ENCODE peak calls at places on chromosomes 7 and 10, in four cellular contexts. X is lung, B is GM23248, Q is endothelial cell of umbilical vein. Z is an unnamed sample.
A peak's percentile ranks its signal among the peaks of the same experiment; 100 is the strongest.

GRCh38 chr7:117825132-117825531 is 48.1 kb downstream of the CTTNBP2 start:
- DNase-seq in X (no peak), B (peak; percentile 17), Q (no peak), Z (no peak)

GRCh38 chr10:113036636-113037035 is 86.6 kb downstream of the TCF7L2 start:
- DNase-seq in X (no peak), B (no peak), Q (peak; percentile 65), Z (no peak)

GRCh38 chr10:132066186-132066585 is 440 bp downstream of the JAKMIP3 start:
- DNase-seq in X (no peak), B (peak; percentile 51), Q (no peak), Z (no peak)

GRCh38 chr7:101622609-101623178 is 6.4 kb downstream of the MYL10 start:
- DNase-seq in X (no peak), B (no peak), Q (no peak), Z (no peak)

GRCh38 chr10:46548781-46549090 is 7.7 kb downstream of the GPRIN2 start:
- DNase-seq in X (no peak), B (no peak), Q (no peak), Z (no peak)

GRCh38 chr7:24408798-24409428 is 124.9 kb downstream of the NPY start:
- DNase-seq in X (no peak), B (no peak), Q (no peak), Z (no peak)

GRCh38 chr10:52744057-52744819 is 28.3 kb downstream of the MBL2 start:
- DNase-seq in X (no peak), B (no peak), Q (no peak), Z (no peak)

GRCh38 chr10:132377326-132377725 is 19.7 kb upstream of the PWWP2B start:
- DNase-seq in X (no peak), B (no peak), Q (no peak), Z (no peak)

GRCh38 chr7:118195837-118196474 is 12.0 kb downstream of the LSM8 start:
- DNase-seq in X (peak; percentile 52), B (peak; percentile 81), Q (peak; percentile 68), Z (peak; percentile 69)

GRCh38 chr7:143383642-143383957 is 2.5 kb downstream of the ZYX start:
- DNase-seq in X (no peak), B (peak; percentile 20), Q (no peak), Z (no peak)
- H3K4me1 ChIP-seq in X (peaks cover 15% of the 10 kb centered on the region), B (peaks cover 38% of the 10 kb centered on the region), Q (peaks cover 64% of the 10 kb centered on the region), Z (peaks cover 7% of the 10 kb centered on the region)

GRCh38 chr7:83419013-83419412 is 229.9 kb downstream of the SEMA3E start:
- DNase-seq in X (no peak), B (no peak), Q (no peak), Z (no peak)
- H3K4me1 ChIP-seq in X (no peaks in the 10 kb centered on the region), B (no peaks in the 10 kb centered on the region), Q (no peaks in the 10 kb centered on the region), Z (no peaks in the 10 kb centered on the region)

DNA sequence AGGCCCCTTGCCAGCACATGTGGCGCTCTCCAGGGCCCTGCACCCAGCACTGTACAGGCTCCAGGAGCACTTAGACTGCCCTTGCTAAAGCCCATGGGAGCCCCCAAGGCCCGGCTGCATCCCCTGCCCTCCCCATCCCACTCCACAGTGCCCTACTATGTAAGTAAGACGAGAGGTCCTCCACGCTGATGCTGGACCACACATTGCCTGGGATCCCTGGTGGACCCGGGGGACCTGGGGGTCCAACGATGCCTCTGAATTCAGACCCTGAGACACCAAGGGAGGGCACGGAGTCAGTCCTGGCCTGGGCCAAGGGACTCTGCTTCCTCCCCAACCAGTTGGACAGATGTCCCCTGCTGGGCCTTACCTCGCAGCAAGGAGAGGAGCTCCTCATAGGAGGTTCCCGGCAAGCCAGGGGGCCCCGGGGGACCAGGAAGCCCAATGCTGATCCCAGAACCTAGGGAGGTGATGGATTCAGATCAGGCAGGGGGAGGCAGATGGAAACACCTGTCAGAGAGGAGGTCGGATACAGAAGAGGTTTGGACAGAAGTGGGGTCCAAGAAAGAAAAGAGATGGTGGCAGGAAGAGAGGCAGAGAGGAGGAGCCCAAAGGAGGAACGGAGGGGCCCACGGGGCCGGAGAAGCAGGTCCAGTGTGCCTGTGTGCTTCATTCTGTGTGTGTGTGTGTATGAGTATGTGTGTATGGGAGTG is 50.4 kb downstream of the COL17A1 start:
- DNase-seq in X (no peak), B (no peak), Q (no peak), Z (no peak)
- H3K4me1 ChIP-seq in X (no peaks in the 10 kb centered on the region), B (no peaks in the 10 kb centered on the region), Q (no peaks in the 10 kb centered on the region), Z (no peaks in the 10 kb centered on the region)

DNA sequence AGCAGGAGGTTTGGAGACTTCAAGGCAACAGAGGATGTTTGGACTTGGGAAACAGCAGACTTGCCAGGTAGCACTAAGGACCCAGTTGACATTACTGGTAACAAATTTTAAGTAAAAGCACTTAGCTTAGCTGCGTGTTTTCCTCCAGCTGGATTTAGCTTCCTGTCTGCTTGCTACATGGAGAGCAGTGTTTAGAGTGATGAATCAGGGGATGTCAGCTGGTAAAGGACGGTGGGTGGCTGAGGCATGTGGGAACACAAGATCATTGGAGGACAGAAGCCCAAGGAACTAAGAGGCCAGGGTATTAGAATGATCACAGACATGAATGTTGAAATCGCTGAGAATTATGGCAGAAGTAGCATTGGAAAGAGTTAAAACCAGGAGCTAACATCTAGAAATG is 34.2 kb downstream of the CALD1 start:
- DNase-seq in X (no peak), B (peak; percentile 60), Q (peak; percentile 87), Z (no peak)
- H3K4me1 ChIP-seq in X (peaks cover 40% of the 10 kb centered on the region), B (peaks cover 76% of the 10 kb centered on the region), Q (peaks cover 46% of the 10 kb centered on the region), Z (no peaks in the 10 kb centered on the region)

DNA sequence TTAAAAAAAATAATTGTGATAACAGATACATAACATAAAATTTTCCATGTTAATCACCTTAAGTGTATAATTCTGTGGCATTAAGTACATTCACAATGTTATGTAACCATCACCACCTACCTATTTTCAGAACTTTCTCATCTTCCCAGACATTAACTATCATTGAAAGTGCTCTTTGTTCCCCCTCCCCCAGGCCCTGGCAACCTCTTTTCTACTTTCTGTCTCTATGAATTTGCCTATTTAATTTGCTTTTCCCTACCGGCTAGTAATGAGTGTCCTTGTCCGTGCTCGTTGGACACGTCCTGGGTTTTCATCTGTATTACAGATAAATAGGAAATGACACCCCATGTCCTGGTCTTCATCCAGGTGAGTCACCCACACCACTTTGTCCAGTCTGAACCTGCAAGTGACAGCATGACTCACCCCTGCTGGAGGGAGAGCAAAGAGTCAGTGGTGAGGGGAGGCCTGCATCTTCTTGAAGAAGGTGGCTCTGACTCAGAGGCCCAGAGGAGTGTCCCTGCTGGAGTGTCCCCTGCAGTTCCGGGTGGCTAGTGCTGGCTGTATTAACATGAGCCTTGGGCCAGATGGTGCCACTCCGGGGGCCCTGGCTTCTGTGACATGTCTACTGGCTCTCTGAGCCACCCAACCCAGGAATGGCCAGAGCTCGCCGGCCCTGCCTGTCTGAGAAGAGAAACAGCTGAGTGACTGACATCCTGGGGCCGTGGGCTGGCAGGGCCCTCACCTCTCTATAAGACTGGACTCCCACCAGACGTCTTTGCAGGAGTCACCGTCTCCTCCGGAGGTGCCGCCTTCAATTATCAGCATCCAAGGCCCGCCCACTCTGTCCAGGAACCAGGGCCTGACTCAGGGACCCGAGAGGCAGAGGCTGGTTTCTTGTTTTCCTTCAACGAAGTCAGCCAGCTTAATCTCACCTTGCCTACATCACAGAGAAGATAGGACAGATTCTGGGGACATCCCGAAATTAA is 503.2 kb upstream of the MKI67 start:
- DNase-seq in X (no peak), B (peak; percentile 68), Q (no peak), Z (no peak)
- H3K4me1 ChIP-seq in X (no peaks in the 10 kb centered on the region), B (peaks cover 14% of the 10 kb centered on the region), Q (no peaks in the 10 kb centered on the region), Z (peaks cover 5% of the 10 kb centered on the region)

DNA sequence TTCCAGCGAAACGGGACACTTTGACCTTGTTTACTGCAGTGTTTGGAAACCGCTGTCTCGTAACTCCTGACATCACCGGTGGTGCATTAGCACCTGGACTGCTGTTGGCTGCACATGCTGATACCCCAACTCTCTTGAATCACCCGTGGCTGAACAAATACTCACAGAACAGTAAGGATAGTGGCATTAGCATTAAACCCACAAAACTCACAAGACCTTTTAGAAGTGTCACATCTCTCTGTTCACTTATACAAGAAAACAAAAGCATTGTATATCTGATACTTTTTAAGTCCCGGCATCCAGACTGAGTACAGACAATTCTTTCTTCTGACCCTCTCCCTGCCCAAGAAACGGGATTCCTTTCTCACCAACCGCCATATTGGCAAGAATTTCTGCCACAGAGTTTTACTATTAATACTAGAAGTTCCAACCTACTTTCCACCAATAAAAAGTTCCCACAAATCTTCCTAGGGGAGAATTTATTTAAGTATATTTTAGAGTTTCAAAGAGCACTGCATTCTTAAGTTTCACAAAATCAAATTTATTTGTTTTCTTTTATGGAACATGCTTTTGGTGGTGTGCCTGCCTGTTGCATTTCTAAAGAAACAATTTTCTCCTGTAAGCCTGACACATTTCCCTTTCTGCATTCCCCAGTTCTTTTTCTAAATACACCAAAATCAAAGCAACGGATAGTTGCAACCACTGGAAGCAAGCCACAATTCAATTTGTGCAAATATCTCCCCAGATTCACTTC is 208.4 kb upstream of the KLF14 start:
- DNase-seq in X (no peak), B (no peak), Q (peak; percentile 31), Z (no peak)
- H3K4me1 ChIP-seq in X (peaks cover 25% of the 10 kb centered on the region), B (peaks cover 92% of the 10 kb centered on the region), Q (peaks cover 13% of the 10 kb centered on the region), Z (peaks cover 5% of the 10 kb centered on the region)

GRCh38 chr7:134890246-134891240 is 95.8 kb upstream of the AGBL3 start:
- DNase-seq in X (no peak), B (peak; percentile 63), Q (peak; percentile 59), Z (no peak)
- H3K4me1 ChIP-seq in X (peaks cover 44% of the 10 kb centered on the region), B (peaks cover 64% of the 10 kb centered on the region), Q (peaks cover 25% of the 10 kb centered on the region), Z (peaks cover 5% of the 10 kb centered on the region)

GRCh38 chr7:42192072-42192471 is 44.9 kb downstream of the GLI3 start:
- DNase-seq in X (no peak), B (peak; percentile 61), Q (no peak), Z (no peak)
- H3K4me1 ChIP-seq in X (peaks cover 17% of the 10 kb centered on the region), B (peaks cover 27% of the 10 kb centered on the region), Q (peaks cover 18% of the 10 kb centered on the region), Z (no peaks in the 10 kb centered on the region)

GRCh38 chr7:36203081-36203775 is 50.2 kb downstream of the EEPD1 start:
- DNase-seq in X (no peak), B (no peak), Q (no peak), Z (no peak)

GRCh38 chr7:36198854-36199266 is 45.8 kb downstream of the EEPD1 start:
- DNase-seq in X (no peak), B (no peak), Q (no peak), Z (no peak)

GRCh38 chr7:36202347-36202896 is 49.4 kb downstream of the EEPD1 start:
- DNase-seq in X (no peak), B (no peak), Q (no peak), Z (no peak)

GRCh38 chr7:36199329-36199728 is 46.3 kb downstream of the EEPD1 start:
- DNase-seq in X (no peak), B (no peak), Q (no peak), Z (no peak)

GRCh38 chr7:36201122-36201723 is 48.2 kb downstream of the EEPD1 start:
- DNase-seq in X (no peak), B (no peak), Q (no peak), Z (no peak)
- H3K4me1 ChIP-seq in X (peaks cover 7% of the 10 kb centered on the region), B (no peaks in the 10 kb centered on the region), Q (no peaks in the 10 kb centered on the region), Z (no peaks in the 10 kb centered on the region)

GRCh38 chr10:79147796-79148451 is 79.2 kb downstream of the ZMIZ1 start:
- DNase-seq in X (no peak), B (no peak), Q (no peak), Z (no peak)
- H3K4me1 ChIP-seq in X (peaks cover 43% of the 10 kb centered on the region), B (peaks cover 68% of the 10 kb centered on the region), Q (peaks cover 89% of the 10 kb centered on the region), Z (no peaks in the 10 kb centered on the region)